ENCODE peak calls at places on chromosomes 7 and 10, in five cellular contexts. P, F, M, K and A are unnamed samples.

GRCh38 chr10:63738410-63738809 is 217.2 kb downstream of the REEP3 start:
- DNase-seq in P (no peak), F (no peak), K (peak; percentile 68), M (no peak), A (no peak)

GRCh38 chr10:62162261-62162660 is 106.4 kb downstream of the RTKN2 start:
- DNase-seq in F (no peak), M (no peak), K (no peak), P (no peak), A (no peak)

GRCh38 chr7:706721-707120 is 19.8 kb upstream of the DNAAF5 start:
- DNase-seq in K (no peak), M (no peak), F (no peak), P (no peak), A (no peak)

GRCh38 chr7:110224643-110225042 is 866.3 kb upstream of the LRRN3 start:
- DNase-seq in M (no peak), P (no peak), K (peak; percentile 11), F (no peak), A (no peak)

GRCh38 chr10:33571616-33572015 is 237.1 kb upstream of the NRP1 start:
- DNase-seq in K (no peak), F (peak; percentile 63), M (no peak), P (no peak), A (no peak)

GRCh38 chr7:74453321-74454011 is at the start of gene GTF2IRD1:
- DNase-seq in K (peak; percentile 67), P (no peak), M (peak; percentile 31), F (peak; percentile 84), A (peak; percentile 73)

GRCh38 chr10:95613330-95613729 is 43.2 kb downstream of the ALDH18A1 start:
- DNase-seq in F (no peak), M (no peak), K (no peak), P (no peak), A (no peak)

GRCh38 chr10:97648557-97649404 is 8.3 kb downstream of the PI4K2A start:
- DNase-seq in P (no peak), M (peak; percentile 62), K (peak; percentile 94), F (peak; percentile 89), A (peak; percentile 60)

GRCh38 chr10:80509403-80510161 is 28.1 kb upstream of the SH2D4B start:
- DNase-seq in K (peak; percentile 86), P (no peak), F (peak; percentile 96), M (no peak), A (no peak)

GRCh38 chr7:95632609-95633008 is 36.3 kb upstream of the PDK4 start:
- DNase-seq in K (peak; percentile 67), M (no peak), P (no peak), F (no peak), A (no peak)

GRCh38 chr7:48242846-48243245 is 71.6 kb downstream of the ABCA13 start:
- DNase-seq in K (no peak), P (no peak), M (no peak), F (no peak), A (no peak)

GRCh38 chr7:45189151-45189970 is 31.8 kb downstream of the RAMP3 start:
- DNase-seq in F (no peak), P (no peak), K (no peak), M (no peak), A (no peak)

GRCh38 chr7:139557857-139558581 is 34.5 kb downstream of the CLEC2L start:
- DNase-seq in P (no peak), F (no peak), K (no peak), M (no peak), A (no peak)

GRCh38 chr10:78310481-78311080 is 276.9 kb downstream of the RPS24 start:
- DNase-seq in F (no peak), K (no peak), M (no peak), P (no peak), A (no peak)

GRCh38 chr10:127447197-127447596 is 101.9 kb upstream of the NPS start:
- DNase-seq in M (no peak), P (no peak), F (no peak), K (no peak), A (peak; percentile 20)